ENCODE peak calls at places on chromosomes 3 and 15, in ten cellular contexts. One of them, this sample, is unnamed.

GRCh38 chr15:77846360-77846759 is 213.6 kb upstream of the LINGO1 start:
- DNase-seq in uterus: no peak
- DNase-seq in A549: no peak
- DNase-seq in H54: no peak
- DNase-seq in Peyer's patch: no peak
- DNase-seq in adrenal gland: no peak
- DNase-seq in heart left ventricle: no peak
- DNase-seq in IMR-90: no peak
- DNase-seq in HepG2: no peak
- DNase-seq in endothelial cell of umbilical vein: no peak
- DNase-seq in this sample: no peak

GRCh38 chr15:84685304-84685703 is 27.3 kb upstream of the NMB start:
- DNase-seq in uterus: no peak
- DNase-seq in A549: no peak
- DNase-seq in H54: no peak
- DNase-seq in Peyer's patch: no peak
- DNase-seq in adrenal gland: peak
- DNase-seq in heart left ventricle: no peak
- DNase-seq in IMR-90: peak
- DNase-seq in HepG2: no peak
- DNase-seq in endothelial cell of umbilical vein: no peak
- DNase-seq in this sample: peak

GRCh38 chr15:79834496-79834895 is 62.3 kb downstream of the MTHFS start:
- DNase-seq in uterus: no peak
- DNase-seq in A549: no peak
- DNase-seq in H54: no peak
- DNase-seq in Peyer's patch: no peak
- DNase-seq in adrenal gland: no peak
- DNase-seq in heart left ventricle: no peak
- DNase-seq in IMR-90: no peak
- DNase-seq in HepG2: no peak
- DNase-seq in endothelial cell of umbilical vein: no peak
- DNase-seq in this sample: no peak

GRCh38 chr3:17046623-17047022 is 161.9 kb downstream of the PLCL2 start:
- DNase-seq in uterus: no peak
- DNase-seq in A549: no peak
- DNase-seq in H54: no peak
- DNase-seq in Peyer's patch: no peak
- DNase-seq in adrenal gland: no peak
- DNase-seq in heart left ventricle: no peak
- DNase-seq in IMR-90: no peak
- DNase-seq in HepG2: no peak
- DNase-seq in endothelial cell of umbilical vein: no peak
- DNase-seq in this sample: no peak

GRCh38 chr15:81516461-81516860 is 142.4 kb upstream of the TMC3 start:
- DNase-seq in uterus: no peak
- DNase-seq in A549: no peak
- DNase-seq in H54: no peak
- DNase-seq in Peyer's patch: no peak
- DNase-seq in adrenal gland: no peak
- DNase-seq in heart left ventricle: no peak
- DNase-seq in IMR-90: peak
- DNase-seq in HepG2: no peak
- DNase-seq in endothelial cell of umbilical vein: peak
- DNase-seq in this sample: no peak

GRCh38 chr3:128100126-128100525 is 23.5 kb downstream of the RUVBL1 start:
- DNase-seq in uterus: no peak
- DNase-seq in A549: no peak
- DNase-seq in H54: no peak
- DNase-seq in Peyer's patch: no peak
- DNase-seq in adrenal gland: no peak
- DNase-seq in heart left ventricle: no peak
- DNase-seq in IMR-90: no peak
- DNase-seq in HepG2: no peak
- DNase-seq in endothelial cell of umbilical vein: peak
- DNase-seq in this sample: no peak

GRCh38 chr3:186261638-186262037 is 100.4 kb downstream of the DGKG start:
- DNase-seq in uterus: no peak
- DNase-seq in A549: no peak
- DNase-seq in H54: no peak
- DNase-seq in Peyer's patch: no peak
- DNase-seq in adrenal gland: no peak
- DNase-seq in heart left ventricle: no peak
- DNase-seq in IMR-90: no peak
- DNase-seq in HepG2: no peak
- DNase-seq in endothelial cell of umbilical vein: no peak
- DNase-seq in this sample: no peak

GRCh38 chr3:124276163-124276862 is 284.4 kb upstream of the ROPN1 start:
- DNase-seq in uterus: peak
- DNase-seq in A549: no peak
- DNase-seq in H54: no peak
- DNase-seq in Peyer's patch: no peak
- DNase-seq in adrenal gland: no peak
- DNase-seq in heart left ventricle: no peak
- DNase-seq in IMR-90: no peak
- DNase-seq in HepG2: no peak
- DNase-seq in endothelial cell of umbilical vein: no peak
- DNase-seq in this sample: no peak

GRCh38 chr3:149042766-149043386 is 43.5 kb downstream of the HLTF start:
- DNase-seq in uterus: no peak
- DNase-seq in A549: no peak
- DNase-seq in H54: no peak
- DNase-seq in Peyer's patch: no peak
- DNase-seq in adrenal gland: no peak
- DNase-seq in heart left ventricle: no peak
- DNase-seq in IMR-90: peak
- DNase-seq in HepG2: no peak
- DNase-seq in endothelial cell of umbilical vein: peak
- DNase-seq in this sample: no peak

GRCh38 chr3:138786788-138787276 is 47.9 kb downstream of the PIK3CB start:
- DNase-seq in uterus: no peak
- DNase-seq in A549: no peak
- DNase-seq in H54: no peak
- DNase-seq in Peyer's patch: no peak
- DNase-seq in adrenal gland: no peak
- DNase-seq in heart left ventricle: no peak
- DNase-seq in IMR-90: peak
- DNase-seq in HepG2: peak
- DNase-seq in endothelial cell of umbilical vein: no peak
- DNase-seq in this sample: no peak

GRCh38 chr3:138778643-138779042 is 56.1 kb downstream of the PIK3CB start:
- DNase-seq in uterus: no peak
- DNase-seq in A549: no peak
- DNase-seq in H54: no peak
- DNase-seq in Peyer's patch: no peak
- DNase-seq in adrenal gland: no peak
- DNase-seq in heart left ventricle: no peak
- DNase-seq in IMR-90: no peak
- DNase-seq in HepG2: no peak
- DNase-seq in endothelial cell of umbilical vein: no peak
- DNase-seq in this sample: no peak

GRCh38 chr3:138776961-138777360 is 57.8 kb downstream of the PIK3CB start:
- DNase-seq in uterus: no peak
- DNase-seq in A549: no peak
- DNase-seq in H54: no peak
- DNase-seq in Peyer's patch: no peak
- DNase-seq in adrenal gland: no peak
- DNase-seq in heart left ventricle: no peak
- DNase-seq in IMR-90: no peak
- DNase-seq in HepG2: no peak
- DNase-seq in endothelial cell of umbilical vein: no peak
- DNase-seq in this sample: no peak

GRCh38 chr3:138781012-138781470 is 53.7 kb downstream of the PIK3CB start:
- DNase-seq in uterus: no peak
- DNase-seq in A549: no peak
- DNase-seq in H54: no peak
- DNase-seq in Peyer's patch: no peak
- DNase-seq in adrenal gland: peak
- DNase-seq in heart left ventricle: no peak
- DNase-seq in IMR-90: no peak
- DNase-seq in HepG2: no peak
- DNase-seq in endothelial cell of umbilical vein: no peak
- DNase-seq in this sample: no peak

GRCh38 chr3:138782748-138783147 is 52.0 kb downstream of the PIK3CB start:
- DNase-seq in uterus: no peak
- DNase-seq in A549: no peak
- DNase-seq in H54: no peak
- DNase-seq in Peyer's patch: no peak
- DNase-seq in adrenal gland: no peak
- DNase-seq in heart left ventricle: no peak
- DNase-seq in IMR-90: no peak
- DNase-seq in HepG2: no peak
- DNase-seq in endothelial cell of umbilical vein: no peak
- DNase-seq in this sample: no peak
- TF ChIP-seq POLR2A in uterus: no peak
- TF ChIP-seq POLR2A in A549: no peak
- TF ChIP-seq POLR2A in H54: no peak
- TF ChIP-seq POLR2A in Peyer's patch: no peak
- TF ChIP-seq POLR2A in adrenal gland: no peak
- TF ChIP-seq POLR2A in heart left ventricle: no peak
- TF ChIP-seq POLR2A in IMR-90: no peak
- TF ChIP-seq POLR2A in HepG2: no peak
- TF ChIP-seq POLR2A in endothelial cell of umbilical vein: no peak
- TF ChIP-seq POLR2A in this sample: no peak

GRCh38 chr15:41971089-41971892 is 1.1 kb downstream of the EHD4 start:
- DNase-seq in uterus: peak
- DNase-seq in A549: peak
- DNase-seq in H54: peak
- DNase-seq in Peyer's patch: no peak
- DNase-seq in adrenal gland: peak
- DNase-seq in heart left ventricle: peak
- DNase-seq in IMR-90: peak
- DNase-seq in HepG2: peak
- DNase-seq in endothelial cell of umbilical vein: peak
- DNase-seq in this sample: peak
- TF ChIP-seq POLR2A in uterus: peak
- TF ChIP-seq POLR2A in A549: no peak
- TF ChIP-seq POLR2A in H54: no peak
- TF ChIP-seq POLR2A in Peyer's patch: peak
- TF ChIP-seq POLR2A in adrenal gland: peak
- TF ChIP-seq POLR2A in heart left ventricle: no peak
- TF ChIP-seq POLR2A in IMR-90: no peak
- TF ChIP-seq POLR2A in HepG2: no peak
- TF ChIP-seq POLR2A in endothelial cell of umbilical vein: no peak
- TF ChIP-seq POLR2A in this sample: peak

GRCh38 chr3:64291956-64292355 is 66.7 kb upstream of the PRICKLE2 start:
- DNase-seq in uterus: peak
- DNase-seq in A549: no peak
- DNase-seq in H54: no peak
- DNase-seq in Peyer's patch: no peak
- DNase-seq in adrenal gland: no peak
- DNase-seq in heart left ventricle: no peak
- DNase-seq in IMR-90: peak
- DNase-seq in HepG2: no peak
- DNase-seq in endothelial cell of umbilical vein: no peak
- DNase-seq in this sample: no peak

GRCh38 chr3:64297563-64297962 is 72.3 kb upstream of the PRICKLE2 start:
- DNase-seq in uterus: no peak
- DNase-seq in A549: no peak
- DNase-seq in H54: no peak
- DNase-seq in Peyer's patch: no peak
- DNase-seq in adrenal gland: no peak
- DNase-seq in heart left ventricle: no peak
- DNase-seq in IMR-90: no peak
- DNase-seq in HepG2: no peak
- DNase-seq in endothelial cell of umbilical vein: no peak
- DNase-seq in this sample: no peak

GRCh38 chr3:64293121-64293520 is 67.9 kb upstream of the PRICKLE2 start:
- DNase-seq in uterus: no peak
- DNase-seq in A549: no peak
- DNase-seq in H54: no peak
- DNase-seq in Peyer's patch: no peak
- DNase-seq in adrenal gland: no peak
- DNase-seq in heart left ventricle: no peak
- DNase-seq in IMR-90: no peak
- DNase-seq in HepG2: no peak
- DNase-seq in endothelial cell of umbilical vein: no peak
- DNase-seq in this sample: no peak

GRCh38 chr3:64295594-64295993 is 70.3 kb upstream of the PRICKLE2 start:
- DNase-seq in uterus: peak
- DNase-seq in A549: no peak
- DNase-seq in H54: peak
- DNase-seq in Peyer's patch: no peak
- DNase-seq in adrenal gland: peak
- DNase-seq in heart left ventricle: no peak
- DNase-seq in IMR-90: peak
- DNase-seq in HepG2: no peak
- DNase-seq in endothelial cell of umbilical vein: no peak
- DNase-seq in this sample: peak

GRCh38 chr3:64294771-64295170 is 69.5 kb upstream of the PRICKLE2 start:
- DNase-seq in uterus: no peak
- DNase-seq in A549: no peak
- DNase-seq in H54: no peak
- DNase-seq in Peyer's patch: no peak
- DNase-seq in adrenal gland: no peak
- DNase-seq in heart left ventricle: no peak
- DNase-seq in IMR-90: no peak
- DNase-seq in HepG2: no peak
- DNase-seq in endothelial cell of umbilical vein: no peak
- DNase-seq in this sample: no peak
- TF ChIP-seq POLR2A in uterus: no peak
- TF ChIP-seq POLR2A in A549: no peak
- TF ChIP-seq POLR2A in H54: no peak
- TF ChIP-seq POLR2A in Peyer's patch: no peak
- TF ChIP-seq POLR2A in adrenal gland: no peak
- TF ChIP-seq POLR2A in heart left ventricle: no peak
- TF ChIP-seq POLR2A in IMR-90: no peak
- TF ChIP-seq POLR2A in HepG2: no peak
- TF ChIP-seq POLR2A in endothelial cell of umbilical vein: no peak
- TF ChIP-seq POLR2A in this sample: no peak

GRCh38 chr3:126352476-126353454 is 4.4 kb downstream of the KLF15 start:
- DNase-seq in uterus: peak
- DNase-seq in A549: no peak
- DNase-seq in H54: no peak
- DNase-seq in Peyer's patch: peak
- DNase-seq in adrenal gland: peak
- DNase-seq in heart left ventricle: peak
- DNase-seq in IMR-90: peak
- DNase-seq in HepG2: peak
- DNase-seq in endothelial cell of umbilical vein: no peak
- DNase-seq in this sample: peak
- TF ChIP-seq POLR2A in uterus: no peak
- TF ChIP-seq POLR2A in A549: no peak
- TF ChIP-seq POLR2A in H54: no peak
- TF ChIP-seq POLR2A in Peyer's patch: no peak
- TF ChIP-seq POLR2A in adrenal gland: no peak
- TF ChIP-seq POLR2A in heart left ventricle: no peak
- TF ChIP-seq POLR2A in IMR-90: no peak
- TF ChIP-seq POLR2A in HepG2: no peak
- TF ChIP-seq POLR2A in endothelial cell of umbilical vein: no peak
- TF ChIP-seq POLR2A in this sample: no peak

This sample was measured in transverse colon.